ENCODE peak calls at places on chromosomes 3 and 15, in seven cellular contexts. L, O, C, Z, E, T and H are unnamed samples.

GRCh38 chr15:74983725-74984231 is 11.6 kb upstream of the SCAMP5 start:
- DNase-seq in Z (no peak), O (no peak), L (no peak), E (no peak), T (no peak), C (no peak), H (no peak)

GRCh38 chr3:182792901-182793662 is at the start of gene ATP11B:
- DNase-seq in E (peak; percentile 85), L (peak; percentile 51), O (peak; percentile 85), C (no peak), T (peak; percentile 83), Z (peak; percentile 25), H (peak; percentile 40)

GRCh38 chr3:189947948-189948723 is 172.6 kb downstream of the P3H2 start:
- DNase-seq in L (no peak), T (no peak), O (no peak), C (no peak), E (no peak), Z (no peak), H (peak; percentile 35)

GRCh38 chr3:118803096-118803476 is 231.6 kb downstream of the IGSF11 start:
- DNase-seq in T (no peak), E (no peak), C (no peak), L (no peak), O (no peak), Z (no peak), H (no peak)

GRCh38 chr3:64730651-64731050 is 42.9 kb upstream of the ADAMTS9 start:
- DNase-seq in C (no peak), O (no peak), E (no peak), T (no peak), Z (no peak), L (no peak), H (no peak)

GRCh38 chr15:52095597-52096262 is 16.8 kb downstream of the BCL2L10 start:
- DNase-seq in L (peak; percentile 86), Z (peak; percentile 42), E (no peak), T (no peak), O (no peak), C (no peak), H (peak; percentile 99)

GRCh38 chr3:119401069-119401468 is 62.3 kb downstream of the TMEM39A start:
- DNase-seq in Z (no peak), L (no peak), O (no peak), E (no peak), T (no peak), C (no peak), H (no peak)

GRCh38 chr15:65532738-65533051 is 2.4 kb downstream of the HACD3 start:
- DNase-seq in C (no peak), O (no peak), E (no peak), T (no peak), Z (no peak), L (peak; percentile 65), H (peak; percentile 40)

GRCh38 chr3:66101901-66102300 is 63.2 kb upstream of the MAGI1 start:
- DNase-seq in C (no peak), T (no peak), O (no peak), Z (no peak), L (no peak), E (no peak), H (no peak)

GRCh38 chr3:134457331-134458125 is 28.3 kb downstream of the ANAPC13 start:
- DNase-seq in E (no peak), Z (no peak), L (no peak), T (no peak), O (no peak), C (no peak), H (peak; percentile 44)

GRCh38 chr3:60660026-60660425 is 591.2 kb downstream of the FHIT start:
- DNase-seq in E (no peak), T (no peak), L (no peak), Z (no peak), C (no peak), O (no peak), H (no peak)

GRCh38 chr3:122874116-122874515 is 79.2 kb downstream of the SLC49A4 start:
- DNase-seq in E (no peak), O (no peak), T (no peak), L (no peak), C (no peak), Z (no peak), H (peak; percentile 14)

GRCh38 chr3:160830792-160831191 is 74.8 kb downstream of the PPM1L start:
- DNase-seq in L (no peak), C (no peak), T (no peak), E (no peak), O (no peak), Z (peak; percentile 88), H (no peak)

GRCh38 chr3:72258366-72258765 is 473.4 kb upstream of the PROK2 start:
- DNase-seq in C (no peak), T (no peak), O (no peak), Z (no peak), L (no peak), E (no peak), H (no peak)

GRCh38 chr15:65945616-65946015 is 76.3 kb downstream of the RAB11A start:
- DNase-seq in L (no peak), T (no peak), E (no peak), O (no peak), C (no peak), Z (no peak), H (no peak)

GRCh38 chr3:115708540-115708939 is 85.2 kb downstream of the GAP43 start:
- DNase-seq in T (no peak), C (no peak), Z (no peak), O (no peak), E (no peak), L (no peak), H (no peak)

GRCh38 chr3:171874251-171874679 is 31.1 kb downstream of the TMEM212 start:
- DNase-seq in Z (peak; percentile 92), C (peak; percentile 94), O (no peak), L (peak; percentile 99), E (no peak), T (no peak), H (peak; percentile 98)

GRCh38 chr3:56125358-56126005 is 342.8 kb downstream of the ERC2 start:
- DNase-seq in C (peak; percentile 61), Z (no peak), L (peak; percentile 72), E (no peak), O (no peak), T (no peak), H (peak; percentile 76)

GRCh38 chr3:126479642-126480041 is 4.0 kb upstream of the ZXDC start:
- DNase-seq in T (peak; percentile 30), E (no peak), C (no peak), Z (no peak), L (no peak), O (no peak), H (no peak)

GRCh38 chr15:90207252-90207651 is 6.1 kb downstream of the SEMA4B start:
- DNase-seq in Z (no peak), L (no peak), E (no peak), C (no peak), T (no peak), O (no peak), H (no peak)
- H3K4me3 ChIP-seq in Z (no peak overlapping the region), L (no peak overlapping the region), E (no peak overlapping the region), C (no peak overlapping the region), T (no peak overlapping the region), O (no peak overlapping the region), H (no peak overlapping the region)

GRCh38 chr15:43436395-43436794 is 56.6 kb downstream of the TP53BP1 start:
- DNase-seq in C (no peak), Z (no peak), T (no peak), O (no peak), L (no peak), E (no peak), H (no peak)

GRCh38 chr15:43439268-43439667 is 53.7 kb downstream of the TP53BP1 start:
- DNase-seq in E (no peak), C (no peak), O (no peak), L (no peak), T (no peak), Z (no peak), H (no peak)

GRCh38 chr15:43446344-43446743 is 46.6 kb downstream of the TP53BP1 start:
- DNase-seq in C (no peak), L (no peak), T (no peak), E (no peak), Z (no peak), O (no peak), H (no peak)

GRCh38 chr15:43441316-43441715 is 51.6 kb downstream of the TP53BP1 start:
- DNase-seq in T (no peak), O (no peak), E (no peak), C (no peak), L (peak; percentile 42), Z (no peak), H (peak; percentile 64)

GRCh38 chr15:43440721-43441281 is 52.2 kb downstream of the TP53BP1 start:
- DNase-seq in T (no peak), C (peak; percentile 93), L (peak; percentile 98), E (no peak), O (no peak), Z (peak; percentile 67), H (peak; percentile 98)
- TF ChIP-seq CTCF in T (peak; percentile 51), C (peak; percentile 32), L (peak; percentile 54), E (peak; percentile 26), O (peak; percentile 60), Z (peak; percentile 48), H (peak; percentile 61)

GRCh38 chr3:186997061-186998054 is 67.0 kb downstream of the ST6GAL1 start:
- DNase-seq in T (no peak), C (no peak), E (no peak), L (peak; percentile 28), Z (no peak), O (no peak), H (no peak)
- H3K4me3 ChIP-seq in T (no peak overlapping the region), C (no peak overlapping the region), E (no peak overlapping the region), L (no peak overlapping the region), Z (no peak overlapping the region), O (no peak overlapping the region), H (no peak overlapping the region)

GRCh38 chr15:44243829-44244228 is 44.7 kb upstream of the GOLM2 start:
- DNase-seq in O (no peak), E (no peak), T (no peak), C (no peak), L (no peak), Z (no peak), H (no peak)
- TF ChIP-seq CTCF in O (no peak), E (no peak), T (no peak), C (peak; percentile 30), L (peak; percentile 16), Z (peak; percentile 21), H (peak; percentile 21)

GRCh38 chr15:88428805-88429605 is 38.2 kb downstream of the MRPL46 start:
- DNase-seq in T (no peak), L (no peak), Z (no peak), E (no peak), C (no peak), O (no peak), H (no peak)
- H3K4me3 ChIP-seq in T (no peak overlapping the region), L (no peak overlapping the region), Z (no peak overlapping the region), E (no peak overlapping the region), C (no peak overlapping the region), O (no peak overlapping the region), H (no peak overlapping the region)